ENCODE peak calls at places on chromosome 14, in six cellular contexts. M is mesenchymal stem cell, L is right atrium auricular region, P is HepG2, N is mammary epithelial cell, G is IMR-90. H is an unnamed sample.

GRCh38 chr14:105255021-105255507 is 6.7 kb downstream of the BTBD6 start:
- DNase-seq in M (peak; percentile 81), L (no peak), P (no peak), N (no peak), G (peak; percentile 28), H (no peak)

GRCh38 chr14:54207476-54207875 is 189.3 kb upstream of the CDKN3 start:
- DNase-seq in M (no peak), L (no peak), P (no peak), N (no peak), G (no peak), H (no peak)

GRCh38 chr14:61460853-61461611 is 139.7 kb downstream of the PRKCH start:
- DNase-seq in M (no peak), L (no peak), P (peak; percentile 58), N (peak; percentile 91), G (peak; percentile 26), H (no peak)

GRCh38 chr14:90409209-90409730 is 12.4 kb downstream of the CALM1 start:
- DNase-seq in M (peak; percentile 92), L (peak; percentile 78), P (no peak), N (peak; percentile 79), G (peak; percentile 98), H (no peak)

GRCh38 chr14:55123101-55123500 is 6.0 kb upstream of the LGALS3 start:
- DNase-seq in M (peak; percentile 92), L (peak; percentile 56), P (no peak), N (peak; percentile 73), G (peak; percentile 98), H (no peak)

GRCh38 chr14:36052681-36053080 is 123.8 kb downstream of the PTCSC3 start:
- DNase-seq in M (no peak), L (no peak), P (no peak), N (no peak), G (no peak), H (no peak)

GRCh38 chr14:31770271-31770670 is 209.1 kb downstream of the NUBPL start:
- DNase-seq in M (peak; percentile 11), L (peak; percentile 66), P (no peak), N (peak; percentile 20), G (no peak), H (no peak)

GRCh38 chr14:73712540-73713141 is 1.5 kb downstream of the PNMA1 start:
- DNase-seq in M (no peak), L (no peak), P (no peak), N (peak; percentile 22), G (peak; percentile 27), H (no peak)

GRCh38 chr14:102493096-102493495 is 16.5 kb downstream of the ANKRD9 start:
- DNase-seq in M (no peak), L (no peak), P (no peak), N (no peak), G (no peak), H (no peak)

GRCh38 chr14:103581954-103582703 is 19.4 kb downstream of the COA8 start:
- DNase-seq in M (no peak), L (no peak), P (no peak), N (peak; percentile 90), G (no peak), H (no peak)

GRCh38 chr14:96662116-96662901 is 134.9 kb upstream of the VRK1 start:
- DNase-seq in M (no peak), L (no peak), P (no peak), N (no peak), G (no peak), H (no peak)

GRCh38 chr14:94663965-94664704 is 51.9 kb downstream of the SERPINA3 start:
- DNase-seq in M (no peak), L (no peak), P (no peak), N (no peak), G (no peak), H (no peak)

GRCh38 chr14:22390824-22391461 is 198.1 kb downstream of the DAD1 start:
- DNase-seq in M (no peak), L (no peak), P (peak; percentile 41), N (peak; percentile 65), G (no peak), H (no peak)

GRCh38 chr14:33408291-33408690 is 469.6 kb downstream of the NPAS3 start:
- DNase-seq in M (no peak), L (no peak), P (no peak), N (no peak), G (no peak), H (no peak)

GRCh38 chr14:90839024-90839888 is 23.0 kb upstream of the TTC7B start:
- DNase-seq in M (peak; percentile 44), L (peak; percentile 79), P (no peak), N (no peak), G (peak; percentile 63), H (no peak)

GRCh38 chr14:30779210-30779609 is 95.1 kb upstream of the COCH start:
- DNase-seq in M (peak; percentile 50), L (no peak), P (no peak), N (peak; percentile 28), G (peak; percentile 48), H (no peak)

GRCh38 chr14:60622920-60623263 is 26.4 kb downstream of the SIX1 start:
- DNase-seq in M (peak; percentile 30), L (no peak), P (no peak), N (no peak), G (peak; percentile 70), H (no peak)

GRCh38 chr14:103886304-103887169 is 39.2 kb upstream of the PPP1R13B start:
- DNase-seq in M (no peak), L (no peak), P (peak; percentile 76), N (no peak), G (no peak), H (no peak)

GRCh38 chr14:93079321-93079720 is 36.4 kb downstream of the ITPK1 start:
- DNase-seq in M (no peak), L (no peak), P (no peak), N (no peak), G (no peak), H (no peak)

DNA sequence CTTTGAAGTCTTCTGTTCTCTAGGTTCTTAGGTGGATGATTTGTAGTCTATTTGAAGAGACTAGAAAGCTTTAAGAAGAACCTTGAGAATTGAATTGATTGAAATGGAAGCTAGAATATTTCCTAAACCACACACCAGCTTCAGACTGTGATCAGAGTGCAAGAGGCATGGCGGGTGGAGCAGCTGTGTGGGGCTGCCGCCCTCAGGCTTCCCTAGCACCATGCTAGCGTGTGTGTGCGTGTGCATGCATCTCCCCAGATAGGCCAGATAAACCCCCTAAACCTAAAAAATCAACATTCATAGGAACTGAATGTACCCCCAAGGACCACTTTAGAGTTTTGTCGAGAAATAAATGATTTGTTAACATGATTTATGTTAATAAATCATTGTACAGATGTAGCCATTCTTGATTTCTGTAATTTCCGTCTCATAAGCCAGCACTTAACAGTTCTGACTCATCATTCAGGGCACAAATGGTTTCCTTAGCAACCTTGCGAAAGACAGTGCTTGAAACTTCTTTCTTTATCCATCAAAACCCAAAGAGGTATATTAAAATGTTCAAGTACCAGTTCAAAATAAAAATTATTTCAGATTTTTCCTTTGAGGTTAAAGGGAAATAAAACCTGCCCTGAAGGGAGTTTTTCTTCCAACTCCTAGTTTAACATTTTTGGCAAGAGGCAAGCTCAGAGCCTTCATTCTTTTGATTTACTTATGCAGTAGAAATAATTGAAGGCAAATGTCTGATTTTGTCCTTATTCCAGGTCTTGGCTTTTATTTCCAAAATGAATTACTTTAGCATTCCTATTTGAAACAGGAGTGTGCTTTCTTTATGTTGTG is 206.2 kb upstream of the RGS6 start:
- DNase-seq in M (peak; percentile 90), L (no peak), P (no peak), N (peak; percentile 70), G (peak; percentile 86), H (no peak)
- H3K9me3 ChIP-seq in M (no peaks in the 10 kb centered on the region), L (no peaks in the 10 kb centered on the region), P (no peaks in the 10 kb centered on the region), N (no peaks in the 10 kb centered on the region), G (no peaks in the 10 kb centered on the region), H (no peaks in the 10 kb centered on the region)

GRCh38 chr14:42078345-42078744 is 471.7 kb downstream of the LRFN5 start:
- DNase-seq in M (no peak), L (no peak), P (no peak), N (no peak), G (no peak), H (no peak)

DNA sequence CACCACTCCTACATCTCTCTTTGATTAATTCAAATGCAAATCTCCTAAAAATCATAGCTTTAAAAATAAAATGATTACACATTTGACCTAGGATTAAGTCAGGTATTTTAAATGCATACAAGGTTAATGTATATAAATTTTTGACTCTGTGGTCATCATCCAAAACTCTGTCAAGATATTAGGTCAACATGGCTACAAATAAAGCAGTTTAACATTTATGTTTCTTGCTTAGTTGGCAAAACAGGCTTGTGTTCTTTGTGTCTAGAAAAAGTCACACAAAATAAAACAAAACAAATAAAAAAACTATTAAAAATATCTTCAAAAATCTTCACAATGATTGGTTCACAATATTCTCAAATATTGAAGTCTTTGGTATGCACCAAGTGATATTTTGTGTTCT is 473.2 kb downstream of the LRFN5 start:
- DNase-seq in M (no peak), L (no peak), P (no peak), N (no peak), G (no peak), H (no peak)
- H3K9me3 ChIP-seq in M (no peaks in the 10 kb centered on the region), L (no peaks in the 10 kb centered on the region), P (peaks cover 78% of the 10 kb centered on the region), N (no peaks in the 10 kb centered on the region), G (no peaks in the 10 kb centered on the region), H (no peaks in the 10 kb centered on the region)

GRCh38 chr14:106414464-106414863 is 888.1 kb downstream of the TMEM121 start:
- DNase-seq in M (no peak), L (no peak), P (no peak), N (no peak), G (no peak), H (no peak)

GRCh38 chr14:106422066-106422465 is 895.7 kb downstream of the TMEM121 start:
- DNase-seq in M (no peak), L (no peak), P (no peak), N (no peak), G (no peak), H (no peak)

GRCh38 chr14:106417224-106418049 is 891.1 kb downstream of the TMEM121 start:
- DNase-seq in M (no peak), L (no peak), P (peak; percentile 41), N (no peak), G (no peak), H (peak; percentile 64)

DNA sequence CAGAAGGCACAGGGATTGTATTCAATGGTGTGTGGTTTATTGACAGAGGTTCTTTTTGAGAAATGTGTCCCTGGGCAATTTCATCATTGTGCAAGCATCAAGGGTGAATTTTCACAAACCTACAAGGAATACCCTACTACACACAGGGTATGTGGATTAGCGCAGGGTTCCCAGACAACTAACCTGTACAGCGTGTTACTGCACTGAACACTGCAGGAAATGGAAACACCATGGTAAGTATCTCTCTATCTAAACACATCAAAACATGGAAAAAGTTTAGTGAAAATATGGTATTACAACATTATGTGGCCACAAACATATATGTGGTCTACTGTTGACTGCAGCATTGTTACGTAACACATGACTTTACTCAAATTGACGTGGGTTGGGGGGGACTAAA is 893.0 kb downstream of the TMEM121 start:
- DNase-seq in M (no peak), L (no peak), P (no peak), N (no peak), G (no peak), H (no peak)
- H3K9me3 ChIP-seq in M (no peaks in the 10 kb centered on the region), L (no peaks in the 10 kb centered on the region), P (peaks cover 12% of the 10 kb centered on the region), N (peaks cover 8% of the 10 kb centered on the region), G (no peaks in the 10 kb centered on the region), H (no peaks in the 10 kb centered on the region)

GRCh38 chr14:26735811-26736210 is 138.0 kb upstream of the NOVA1 start:
- DNase-seq in M (no peak), L (no peak), P (no peak), N (no peak), G (no peak), H (no peak)

DNA sequence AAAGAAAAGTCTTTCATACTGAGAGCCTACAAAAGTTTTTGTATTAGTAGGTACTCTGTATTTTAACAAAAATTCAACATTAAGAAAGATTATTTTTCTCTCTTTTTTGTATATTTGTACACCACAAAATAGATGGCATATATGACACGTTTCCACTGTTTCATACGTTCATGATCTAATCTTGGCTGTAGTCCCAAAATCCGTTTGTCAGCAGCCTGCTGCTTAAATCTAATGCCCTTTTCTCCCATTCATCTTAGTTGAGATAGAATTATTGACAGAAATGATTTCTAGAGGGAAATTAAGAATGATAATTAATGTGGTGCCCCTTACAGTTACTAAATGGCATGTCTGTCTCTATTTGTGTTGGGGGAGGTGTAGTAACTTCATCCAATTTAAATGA is 140.7 kb upstream of the NOVA1 start:
- DNase-seq in M (no peak), L (no peak), P (no peak), N (no peak), G (no peak), H (no peak)
- H3K9me3 ChIP-seq in M (no peaks in the 10 kb centered on the region), L (no peaks in the 10 kb centered on the region), P (peaks cover 88% of the 10 kb centered on the region), N (peaks cover 13% of the 10 kb centered on the region), G (no peaks in the 10 kb centered on the region), H (no peaks in the 10 kb centered on the region)

H was measured in T-helper 17 cell.